ENCODE peak calls at places on chromosomes 2 and 18, in four cellular contexts. X is heart left ventricle; Z is pancreas; E is effector memory CD4-positive, alpha-beta T cell. V is an unnamed sample.

GRCh38 chr2:73937103-73937885 is 10.6 kb downstream of the DGUOK start:
- DNase-seq in X (no peak), Z (no peak), E (no peak), V (no peak)

GRCh38 chr18:34787931-34788532 is 77.9 kb downstream of the DTNA start:
- DNase-seq in E (no peak), Z (no peak), X (no peak), V (no peak)

GRCh38 chr18:65322895-65323294 is 427.9 kb upstream of the CDH7 start:
- DNase-seq in X (no peak), Z (no peak), E (no peak), V (no peak)

GRCh38 chr2:55120634-55121359 is 70.5 kb upstream of the RTN4 start:
- DNase-seq in Z (no peak), X (peak; percentile 77), E (no peak), V (no peak)

GRCh38 chr2:62733546-62733945 is 28.0 kb downstream of the EHBP1 start:
- DNase-seq in Z (no peak), E (no peak), X (no peak), V (no peak)

GRCh38 chr2:117972466-117973123 is 41.3 kb downstream of the CCDC93 start:
- DNase-seq in E (no peak), X (no peak), Z (no peak), V (no peak)

GRCh38 chr2:113754989-113755689 is 1.3 kb downstream of the SLC35F5 start:
- DNase-seq in X (no peak), E (no peak), Z (no peak), V (no peak)

GRCh38 chr2:5392658-5393057 is 299.5 kb upstream of the SOX11 start:
- DNase-seq in Z (no peak), E (no peak), X (no peak), V (no peak)

GRCh38 chr18:39564716-39565115 is 1999.1 kb upstream of the CELF4 start:
- DNase-seq in Z (no peak), X (no peak), E (no peak), V (no peak)

GRCh38 chr2:229485782-229486181 is 214.7 kb upstream of the PID1 start:
- DNase-seq in Z (no peak), E (no peak), X (no peak), V (no peak)

GRCh38 chr18:68779169-68779568 is 18.7 kb upstream of the CCDC102B start:
- DNase-seq in X (no peak), E (no peak), Z (no peak), V (no peak)

GRCh38 chr2:48232351-48232750 is 297.6 kb upstream of the STON1 start:
- DNase-seq in E (no peak), X (no peak), Z (no peak), V (no peak)

GRCh38 chr2:217960351-217960750 is 42.4 kb downstream of the TNS1 start:
- DNase-seq in E (no peak), Z (peak; percentile 13), X (no peak), V (no peak)

GRCh38 chr2:187783446-187783845 is 229.2 kb upstream of the TFPI start:
- DNase-seq in E (no peak), Z (no peak), X (no peak), V (no peak)

GRCh38 chr2:11678306-11678960 is 8.4 kb upstream of the NTSR2 start:
- DNase-seq in X (peak; percentile 37), E (no peak), Z (no peak), V (no peak)

GRCh38 chr2:58237741-58238140 is 3.4 kb downstream of the FANCL start:
- DNase-seq in E (no peak), X (no peak), Z (no peak), V (no peak)

GRCh38 chr2:128809256-128809636 is 490.6 kb upstream of the HS6ST1 start:
- DNase-seq in Z (no peak), E (no peak), X (no peak), V (no peak)

GRCh38 chr2:102006886-102007278 is 15.1 kb downstream of the IL1R2 start:
- DNase-seq in Z (no peak), X (no peak), E (no peak), V (no peak)

GRCh38 chr2:57407742-57408343 is 638.8 kb upstream of the VRK2 start:
- DNase-seq in X (no peak), Z (no peak), E (no peak), V (no peak)

GRCh38 chr2:112646102-112646719 is 472 bp downstream of the SLC20A1 start:
- DNase-seq in X (no peak), Z (peak; percentile 60), E (peak; percentile 33), V (no peak)

GRCh38 chr2:207352978-207353377 is 176.8 kb upstream of the CREB1 start:
- DNase-seq in E (no peak), Z (no peak), X (no peak), V (no peak)

GRCh38 chr2:64211471-64211870 is 67.3 kb upstream of the PELI1 start:
- DNase-seq in Z (no peak), E (no peak), X (no peak), V (no peak)

GRCh38 chr18:24075731-24076130 is 61.2 kb downstream of the TTC39C start:
- DNase-seq in X (no peak), Z (no peak), E (no peak), V (no peak)

GRCh38 chr2:177169810-177170514 is 42.6 kb upstream of the HNRNPA3 start:
- DNase-seq in Z (no peak), X (no peak), E (no peak), V (no peak)

GRCh38 chr2:61218817-61219170 is 56.8 kb downstream of the C2orf74 start:
- DNase-seq in Z (no peak), E (no peak), X (no peak), V (no peak)

GRCh38 chr2:98308532-98308931 is 37.7 kb upstream of the CNGA3 start:
- DNase-seq in Z (no peak), X (no peak), E (no peak), V (no peak)

GRCh38 chr2:42046819-42047487 is 868 bp upstream of the PKDCC start:
- DNase-seq in E (no peak), X (peak; percentile 70), Z (no peak), V (no peak)

GRCh38 chr2:222271854-222272253 is 26.9 kb downstream of the PAX3 start:
- DNase-seq in X (no peak), E (no peak), Z (no peak), V (no peak)

GRCh38 chr2:3223080-3223923 is 154.3 kb downstream of the EIPR1 start:
- DNase-seq in X (no peak), Z (no peak), E (peak; percentile 62), V (no peak)

GRCh38 chr2:120177011-120177621 is 46.1 kb downstream of the TMEM185B start:
- DNase-seq in X (peak; percentile 81), E (peak; percentile 60), Z (no peak), V (no peak)

GRCh38 chr2:122669627-122670026 is 914.2 kb downstream of the TSN start:
- DNase-seq in X (no peak), Z (no peak), E (no peak), V (no peak)

GRCh38 chr2:234444888-234445287 is 52.0 kb downstream of the ARL4C start:
- DNase-seq in Z (no peak), E (peak; percentile 49), X (peak; percentile 75), V (no peak)

GRCh38 chr2:96549466-96549785 is 12.9 kb downstream of the ARID5A start:
- DNase-seq in X (no peak), E (no peak), Z (no peak), V (no peak)

GRCh38 chr18:10420561-10421352 is 33.7 kb upstream of the APCDD1 start:
- DNase-seq in Z (no peak), E (no peak), X (no peak), V (no peak)

GRCh38 chr2:99335911-99336779 is at the start of gene TXNDC9:
- DNase-seq in Z (peak; percentile 98), X (peak; percentile 99), E (peak; percentile 97), V (peak; percentile 96)

GRCh38 chr2:141557329-141558098 is 573.3 kb downstream of the LRP1B start:
- DNase-seq in E (no peak), X (no peak), Z (no peak), V (no peak)

DNA sequence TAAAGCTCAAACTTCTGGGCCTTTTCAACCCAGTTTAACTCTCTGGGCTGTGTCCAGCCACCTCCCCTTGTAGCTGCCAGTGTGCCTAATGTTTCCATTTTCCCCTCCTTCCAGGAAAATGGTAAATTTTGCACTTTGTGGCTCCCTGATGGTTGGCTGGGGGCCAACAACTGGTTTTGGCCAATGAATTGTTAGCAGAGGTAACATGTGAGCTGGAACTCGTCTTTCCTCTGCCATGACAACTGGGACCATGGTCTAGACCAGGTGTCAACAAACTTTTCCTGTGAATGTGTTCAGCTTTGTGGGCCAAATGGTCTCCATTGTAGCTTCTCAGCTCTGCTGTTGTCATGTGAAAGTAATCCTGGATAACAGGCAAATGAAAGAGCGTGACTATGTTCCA is 87.2 kb downstream of the DDX1 start:
- DNase-seq in Z (no peak), X (no peak), E (no peak), V (no peak)
- H3K27ac ChIP-seq in Z (no peak overlapping the region), X (no peak overlapping the region), E (no peak overlapping the region), V (no peak overlapping the region)

DNA sequence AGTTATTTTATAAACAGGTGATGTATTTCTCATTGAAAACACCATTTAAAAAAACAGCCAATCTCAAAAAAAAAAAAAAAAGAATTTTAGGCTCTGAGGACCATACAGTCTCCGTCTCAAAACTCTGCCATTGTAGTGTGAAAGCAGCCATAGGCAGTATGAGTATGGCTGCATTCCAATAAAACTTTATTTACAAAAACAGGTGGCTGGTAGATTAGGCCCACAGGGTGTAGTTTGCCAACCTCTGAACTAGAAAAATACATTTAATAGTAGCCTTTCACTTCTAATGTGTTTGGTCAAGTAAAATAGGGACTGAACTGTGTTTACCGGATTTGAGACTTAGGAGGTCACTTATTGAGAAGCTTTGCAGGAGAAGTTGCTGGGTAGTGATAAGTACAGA is 19.2 kb downstream of the RMDN2 start:
- DNase-seq in E (no peak), Z (no peak), X (no peak), V (no peak)
- H3K4me3 ChIP-seq in E (no peak overlapping the region), Z (no peak overlapping the region), X (no peak overlapping the region), V (no peak overlapping the region)

GRCh38 chr2:184520441-184520840 is 77.9 kb upstream of the ZNF804A start:
- DNase-seq in E (no peak), X (no peak), Z (no peak), V (no peak)
- H3K4me1 ChIP-seq in E (no peaks in the 10 kb centered on the region), X (no peaks in the 10 kb centered on the region), Z (no peaks in the 10 kb centered on the region), V (no peaks in the 10 kb centered on the region)

GRCh38 chr2:103132536-103133217 is 370.8 kb downstream of the TMEM182 start:
- DNase-seq in E (no peak), Z (no peak), X (no peak), V (no peak)

GRCh38 chr2:103139628-103140268 is 377.9 kb downstream of the TMEM182 start:
- DNase-seq in X (no peak), E (no peak), Z (no peak), V (no peak)

GRCh38 chr2:103138123-103138886 is 376.5 kb downstream of the TMEM182 start:
- DNase-seq in Z (no peak), E (no peak), X (no peak), V (no peak)

GRCh38 chr2:103135679-103136078 is 373.8 kb downstream of the TMEM182 start:
- DNase-seq in X (no peak), E (no peak), Z (no peak), V (no peak)
- H3K27ac ChIP-seq in X (no peak overlapping the region), E (no peak overlapping the region), Z (no peak overlapping the region), V (no peak overlapping the region)

GRCh38 chr2:100736121-100736915 is 83.6 kb upstream of the NPAS2 start:
- DNase-seq in Z (no peak), E (no peak), X (no peak), V (no peak)

GRCh38 chr2:100731535-100731981 is 88.4 kb upstream of the NPAS2 start:
- DNase-seq in Z (no peak), X (no peak), E (no peak), V (no peak)

GRCh38 chr2:100730290-100730868 is 89.6 kb upstream of the NPAS2 start:
- DNase-seq in Z (peak; percentile 35), X (no peak), E (no peak), V (no peak)

GRCh38 chr2:100733344-100734187 is 86.4 kb upstream of the NPAS2 start:
- DNase-seq in X (no peak), E (no peak), Z (no peak), V (no peak)
- H3K4me3 ChIP-seq in X (no peak overlapping the region), E (no peak overlapping the region), Z (no peak overlapping the region), V (no peak overlapping the region)